ENCODE peak calls at places on chromosome 7, in seven cellular contexts. X is A549, V is stomach, M is esophagus squamous epithelium, U is heart left ventricle, S is uterus, P is H1. Q is an unnamed sample.

GRCh38 chr7:77439572-77439971 is 23.4 kb upstream of the GSAP start:
- DNase-seq in X (peak; percentile 51), V (peak; percentile 49), M (no peak), U (peak; percentile 54), S (no peak), P (no peak), Q (no peak)

GRCh38 chr7:16634292-16634738 is 11.2 kb downstream of the ANKMY2 start:
- DNase-seq in X (no peak), V (no peak), M (no peak), U (no peak), S (no peak), P (no peak), Q (peak; percentile 36)

GRCh38 chr7:31458203-31458602 is 55.7 kb upstream of the ITPRID1 start:
- DNase-seq in X (no peak), V (no peak), M (no peak), U (no peak), S (no peak), P (no peak), Q (no peak)

GRCh38 chr7:116780521-116780920 is 81.9 kb upstream of the CAPZA2 start:
- DNase-seq in X (no peak), V (no peak), M (no peak), U (no peak), S (no peak), P (no peak), Q (no peak)

GRCh38 chr7:3461923-3462322 is 160.9 kb downstream of the SDK1 start:
- DNase-seq in X (no peak), V (no peak), M (no peak), U (no peak), S (no peak), P (no peak), Q (no peak)

GRCh38 chr7:102273749-102274712 is 12.6 kb upstream of the SH2B2 start:
- DNase-seq in X (peak; percentile 98), V (peak; percentile 59), M (no peak), U (no peak), S (no peak), P (no peak), Q (no peak)

GRCh38 chr7:138875794-138876193 is 77.8 kb upstream of the ATP6V0A4 start:
- DNase-seq in X (no peak), V (no peak), M (no peak), U (no peak), S (no peak), P (no peak), Q (no peak)

GRCh38 chr7:127252736-127253288 is at the start of gene GRM8:
- DNase-seq in X (peak; percentile 21), V (peak; percentile 39), M (no peak), U (peak; percentile 22), S (peak; percentile 46), P (peak; percentile 47), Q (no peak)

GRCh38 chr7:133301444-133301843 is 48.6 kb downstream of the EXOC4 start:
- DNase-seq in X (no peak), V (no peak), M (no peak), U (no peak), S (no peak), P (no peak), Q (no peak)

GRCh38 chr7:137989590-137989989 is 12.3 kb downstream of the CREB3L2 start:
- DNase-seq in X (no peak), V (no peak), M (no peak), U (no peak), S (no peak), P (no peak), Q (no peak)

GRCh38 chr7:50939026-50939425 is 156.3 kb upstream of the GRB10 start:
- DNase-seq in X (no peak), V (no peak), M (no peak), U (no peak), S (no peak), P (no peak), Q (peak; percentile 46)

GRCh38 chr7:26279405-26279804 is 12.3 kb upstream of the SNX10 start:
- DNase-seq in X (no peak), V (no peak), M (no peak), U (no peak), S (no peak), P (no peak), Q (peak; percentile 3)

GRCh38 chr7:138091073-138091472 is 14.8 kb downstream of the AKR1D1 start:
- DNase-seq in X (no peak), V (no peak), M (no peak), U (no peak), S (no peak), P (no peak), Q (no peak)

GRCh38 chr7:149136118-149136517 is 10.0 kb upstream of the ZNF425 start:
- DNase-seq in X (no peak), V (no peak), M (no peak), U (no peak), S (no peak), P (no peak), Q (no peak)

GRCh38 chr7:101206665-101207042 is 5.8 kb upstream of the MOGAT3 start:
- DNase-seq in X (no peak), V (no peak), M (no peak), U (no peak), S (no peak), P (no peak), Q (no peak)

GRCh38 chr7:101210143-101210542 is 7.2 kb downstream of the PLOD3 start:
- DNase-seq in X (no peak), V (no peak), M (no peak), U (no peak), S (no peak), P (no peak), Q (no peak)

GRCh38 chr7:101205901-101206664 is 5.2 kb upstream of the MOGAT3 start:
- DNase-seq in X (no peak), V (no peak), M (no peak), U (no peak), S (no peak), P (no peak), Q (no peak)

GRCh38 chr7:101208794-101209193 is 8.0 kb upstream of the MOGAT3 start:
- DNase-seq in X (no peak), V (no peak), M (no peak), U (no peak), S (no peak), P (no peak), Q (no peak)

GRCh38 chr7:101207459-101207858 is 6.6 kb upstream of the MOGAT3 start:
- DNase-seq in X (no peak), V (no peak), M (no peak), U (no peak), S (no peak), P (no peak), Q (no peak)
- TF ChIP-seq POLR2A in X (no peak), V (no peak), M (no peak), U (no peak), S (no peak), P (no peak), Q (no peak)

GRCh38 chr7:121005996-121006565 is 17.6 kb downstream of the CPED1 start:
- DNase-seq in X (no peak), V (no peak), M (no peak), U (no peak), S (no peak), P (no peak), Q (no peak)
- TF ChIP-seq CTCF in X (no peak), V (no peak), M (no peak), U (no peak), S (no peak), P (no peak), Q (no peak)

DNA sequence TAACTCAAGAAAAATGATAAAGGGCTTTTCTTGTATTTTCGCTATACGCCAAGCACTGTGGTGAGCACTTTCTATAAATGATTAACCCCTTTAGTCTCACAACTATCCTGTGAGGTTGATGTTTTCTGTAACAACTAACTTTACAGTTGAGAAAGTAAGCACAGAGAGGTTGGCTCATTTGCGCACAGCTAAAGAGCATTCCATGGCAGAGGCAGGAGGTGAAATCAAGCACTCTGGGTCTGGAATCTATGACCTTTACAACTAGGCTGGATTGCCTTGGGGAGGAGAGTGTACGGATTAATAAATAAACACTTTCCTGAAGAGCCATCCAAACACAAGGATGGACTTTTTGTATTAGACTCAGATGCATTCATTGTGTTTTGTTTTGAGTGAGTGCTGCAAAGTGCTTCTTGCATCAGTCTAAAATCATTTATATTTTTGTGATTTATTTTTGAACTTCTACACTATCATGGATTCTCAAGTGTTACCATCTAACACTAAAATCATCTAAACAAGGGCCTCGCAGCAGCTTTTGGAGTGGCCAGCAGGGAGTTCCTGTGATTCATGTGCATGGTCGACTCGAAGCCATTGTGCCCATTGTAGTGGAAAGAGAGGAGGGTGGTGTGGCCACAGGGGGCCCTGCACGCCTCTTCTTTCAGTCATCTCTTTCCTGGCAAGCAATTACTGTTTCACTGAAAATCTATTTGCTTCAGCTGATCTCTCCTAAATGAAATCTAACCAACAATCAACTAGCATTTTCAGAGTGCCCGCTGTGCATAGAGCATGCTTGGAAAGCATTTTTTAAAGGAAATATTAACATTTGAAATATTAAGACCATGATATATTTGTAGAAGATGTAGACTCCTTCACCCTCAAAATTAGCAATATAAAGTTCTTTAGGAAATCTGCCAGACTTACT is 633.4 kb upstream of the COBL start:
- DNase-seq in X (no peak), V (no peak), M (no peak), U (no peak), S (no peak), P (peak; percentile 91), Q (no peak)
- H3K4me3 ChIP-seq in X (no peak overlapping the region), V (no peak overlapping the region), M (no peak overlapping the region), U (no peak overlapping the region), S (no peak overlapping the region), P (no peak overlapping the region), Q (no peak overlapping the region)

GRCh38 chr7:39410582-39410981 is 155.6 kb upstream of the YAE1 start:
- DNase-seq in X (no peak), V (no peak), M (no peak), U (no peak), S (no peak), P (no peak), Q (no peak)

GRCh38 chr7:39414669-39415035 is 151.6 kb upstream of the YAE1 start:
- DNase-seq in X (no peak), V (no peak), M (no peak), U (no peak), S (no peak), P (no peak), Q (no peak)

GRCh38 chr7:39415091-39415820 is 150.9 kb upstream of the YAE1 start:
- DNase-seq in X (no peak), V (no peak), M (no peak), U (no peak), S (no peak), P (no peak), Q (no peak)

GRCh38 chr7:39416866-39417265 is 149.3 kb upstream of the YAE1 start:
- DNase-seq in X (no peak), V (no peak), M (no peak), U (no peak), S (no peak), P (no peak), Q (no peak)

DNA sequence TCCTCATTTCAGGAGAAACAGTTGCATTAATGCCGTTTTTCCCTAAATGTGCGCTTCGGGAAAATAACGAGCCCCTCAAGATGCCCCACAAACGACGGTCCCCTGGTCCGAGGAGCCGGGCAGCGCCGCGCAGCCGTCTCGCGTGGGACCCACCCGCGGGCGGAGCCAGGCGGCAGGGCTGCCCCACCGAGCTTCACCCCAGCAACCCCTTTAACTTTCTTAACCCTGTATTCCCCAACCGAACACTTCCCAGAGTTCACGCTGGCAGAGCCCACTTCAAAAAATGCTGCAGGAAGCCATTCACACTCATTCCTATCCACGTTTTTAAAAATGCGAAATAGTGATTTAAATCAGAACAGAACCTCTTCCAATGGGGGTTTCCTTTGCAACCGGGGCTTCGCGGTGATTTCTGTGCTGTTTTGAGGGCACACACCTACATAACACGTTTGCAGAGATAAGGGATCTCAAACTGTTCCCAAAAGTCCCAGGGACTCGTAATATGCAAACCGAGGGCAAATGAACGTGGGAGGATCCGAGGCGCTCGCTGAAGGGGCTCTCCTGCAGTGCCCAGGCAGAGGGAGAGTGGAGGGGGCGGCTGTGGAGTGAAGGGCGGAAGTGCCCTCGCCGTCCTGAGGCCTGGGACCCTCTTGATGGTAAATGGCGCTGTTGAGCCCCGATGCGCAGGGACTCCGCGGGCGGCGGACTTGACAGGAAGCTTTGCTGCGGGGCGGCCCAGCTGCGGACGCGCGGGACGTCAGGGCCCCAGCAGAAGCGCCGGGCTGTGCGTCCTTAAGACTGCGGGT is 152.1 kb upstream of the YAE1 start:
- DNase-seq in X (peak; percentile 13), V (peak; percentile 50), M (no peak), U (peak; percentile 18), S (no peak), P (peak; percentile 46), Q (no peak)
- TF ChIP-seq POLR2A in X (peak; percentile 19), V (no peak), M (no peak), U (no peak), S (no peak), P (no peak), Q (no peak)